ENCODE peak calls at places on chromosome 18, in eight cellular contexts. L is KBM-7, F is NCI-H2029 treated with DMSO at 0.1 percent for 48 hours, Q is RPMI8226, X is Caki2, K is ELR, J is aorta, U is cardiac muscle cell. A is an unnamed sample.

GRCh38 chr18:74141638-74142037 is 6.0 kb downstream of the FBXO15 start:
- DNase-seq in L (no peak), F (no peak), Q (no peak), X (no peak), K (no peak), J (no peak), U (no peak), A (no peak)

GRCh38 chr18:76584414-76585310 is 89.6 kb upstream of the ZNF516 start:
- DNase-seq in L (no peak), F (no peak), Q (no peak), X (no peak), K (no peak), J (no peak), U (no peak), A (no peak)

GRCh38 chr18:58354791-58355190 is 274.1 kb downstream of the ALPK2 start:
- DNase-seq in L (no peak), F (no peak), Q (no peak), X (no peak), K (no peak), J (no peak), U (no peak), A (no peak)

GRCh38 chr18:80181642-80182461 is 65.5 kb downstream of the PARD6G start:
- DNase-seq in L (no peak), F (no peak), Q (no peak), X (no peak), K (no peak), J (peak), U (no peak), A (no peak)

GRCh38 chr18:23619388-23619873 is 33.1 kb upstream of the NPC1 start:
- DNase-seq in L (no peak), F (no peak), Q (no peak), X (no peak), K (peak), J (peak), U (peak), A (peak)

GRCh38 chr18:37334494-37335125 is 231.0 kb downstream of the CELF4 start:
- DNase-seq in L (no peak), F (no peak), Q (no peak), X (no peak), K (peak), J (no peak), U (peak), A (no peak)

GRCh38 chr18:12744103-12744502 is 41.3 kb downstream of the PSMG2 start:
- DNase-seq in L (peak), F (peak), Q (peak), X (peak), K (peak), J (no peak), U (peak), A (no peak)

GRCh38 chr18:9449987-9450386 is 25.3 kb upstream of the RALBP1 start:
- DNase-seq in L (no peak), F (no peak), Q (no peak), X (no peak), K (no peak), J (no peak), U (no peak), A (no peak)

GRCh38 chr18:77254711-77255110 is 5.1 kb downstream of the GALR1 start:
- DNase-seq in L (no peak), F (no peak), Q (peak), X (no peak), K (no peak), J (no peak), U (no peak), A (no peak)

GRCh38 chr18:7514796-7515440 is 52.2 kb upstream of the PTPRM start:
- DNase-seq in L (no peak), F (no peak), Q (no peak), X (no peak), K (no peak), J (no peak), U (peak), A (no peak)

GRCh38 chr18:68172842-68173549 is 541.9 kb downstream of the TMX3 start:
- DNase-seq in L (no peak), F (no peak), Q (peak), X (no peak), K (peak), J (no peak), U (peak), A (peak)

GRCh38 chr18:22912835-22913234 is 20.3 kb upstream of the RBBP8 start:
- DNase-seq in L (no peak), F (no peak), Q (no peak), X (no peak), K (no peak), J (no peak), U (peak), A (no peak)

GRCh38 chr18:61833387-61833786 is 59.4 kb downstream of the RNF152 start:
- DNase-seq in L (peak), F (no peak), Q (no peak), X (no peak), K (peak), J (no peak), U (peak), A (no peak)

GRCh38 chr18:10101293-10101701 is 187.5 kb downstream of the VAPA start:
- DNase-seq in L (no peak), F (no peak), Q (no peak), X (no peak), K (peak), J (peak), U (peak), A (no peak)

GRCh38 chr18:28767781-28768211 is 590.9 kb upstream of the CDH2 start:
- DNase-seq in L (no peak), F (no peak), Q (no peak), X (no peak), K (peak), J (no peak), U (peak), A (no peak)

GRCh38 chr18:74609535-74609934 is 11.9 kb downstream of the ZNF407 start:
- DNase-seq in L (no peak), F (no peak), Q (no peak), X (no peak), K (peak), J (no peak), U (peak), A (no peak)

GRCh38 chr18:53004798-53005197 is 664.8 kb downstream of the DCC start:
- DNase-seq in L (no peak), F (no peak), Q (no peak), X (no peak), K (no peak), J (no peak), U (no peak), A (no peak)

GRCh38 chr18:67600181-67600631 is 83.7 kb upstream of the DSEL start:
- DNase-seq in L (no peak), F (no peak), Q (no peak), X (peak), K (peak), J (no peak), U (peak), A (no peak)

GRCh38 chr18:4068552-4069158 is 386.5 kb downstream of the DLGAP1 start:
- DNase-seq in L (peak), F (peak), Q (peak), X (peak), K (peak), J (no peak), U (peak), A (peak)

GRCh38 chr18:24319757-24320156 is 77.9 kb downstream of the OSBPL1A start:
- DNase-seq in L (no peak), F (no peak), Q (no peak), X (no peak), K (no peak), J (no peak), U (peak), A (no peak)

GRCh38 chr18:58640428-58640805 is 11.5 kb upstream of the ALPK2 start:
- DNase-seq in L (no peak), F (no peak), Q (no peak), X (no peak), K (no peak), J (no peak), U (no peak), A (no peak)

GRCh38 chr18:79771446-79772107 is 26.2 kb upstream of the KCNG2 start:
- DNase-seq in L (no peak), F (no peak), Q (no peak), X (no peak), K (no peak), J (no peak), U (no peak), A (no peak)

GRCh38 chr18:74598350-74599001 is 806 bp downstream of the ZNF407 start:
- DNase-seq in L (peak), F (no peak), Q (peak), X (peak), K (peak), J (peak), U (peak), A (no peak)

GRCh38 chr18:73717570-73717969 is 430.1 kb downstream of the FBXO15 start:
- DNase-seq in L (no peak), F (no peak), Q (no peak), X (peak), K (peak), J (no peak), U (no peak), A (no peak)

GRCh38 chr18:50649821-50650220 is 89.9 kb downstream of the MAPK4 start:
- DNase-seq in L (no peak), F (no peak), Q (no peak), X (no peak), K (no peak), J (peak), U (peak), A (no peak)

GRCh38 chr18:75683426-75683825 is 255.9 kb upstream of the SMIM21 start:
- DNase-seq in L (no peak), F (no peak), Q (no peak), X (no peak), K (no peak), J (no peak), U (no peak), A (no peak)

GRCh38 chr18:7369006-7369405 is 138.1 kb downstream of the LRRC30 start:
- DNase-seq in L (no peak), F (no peak), Q (no peak), X (no peak), K (no peak), J (no peak), U (peak), A (peak)

GRCh38 chr18:23071285-23071684 is 64.0 kb upstream of the CABLES1 start:
- DNase-seq in L (peak), F (no peak), Q (peak), X (no peak), K (peak), J (no peak), U (peak), A (no peak)

GRCh38 chr18:78511666-78512065 is 468.0 kb upstream of the SALL3 start:
- DNase-seq in L (no peak), F (no peak), Q (peak), X (no peak), K (no peak), J (no peak), U (no peak), A (no peak)

GRCh38 chr18:53935803-53936202 is 288.7 kb downstream of the MBD2 start:
- DNase-seq in L (no peak), F (no peak), Q (no peak), X (no peak), K (no peak), J (no peak), U (no peak), A (no peak)

GRCh38 chr18:9038277-9038871 is 64.1 kb upstream of the NDUFV2 start:
- DNase-seq in L (no peak), F (no peak), Q (no peak), X (no peak), K (no peak), J (no peak), U (peak), A (no peak)

A was measured in endothelial cell.